ENCODE peak calls at places on chromosome 3, in ten cellular contexts. E, R, M, Q, F, P, Z, N, V and U are unnamed samples.

GRCh38 chr3:99114565-99115291 is 213.2 kb upstream of the DCBLD2 start:
- DNase-seq in E (peak; percentile 80), R (no peak), M (no peak), Q (no peak), F (no peak), P (no peak), Z (no peak), N (peak; percentile 17), V (no peak), U (no peak)

GRCh38 chr3:150216041-150216811 is 191.9 kb upstream of the TSC22D2 start:
- DNase-seq in E (peak; percentile 89), R (no peak), M (no peak), Q (no peak), F (no peak), P (no peak), Z (no peak), N (no peak), V (peak; percentile 53), U (peak; percentile 72)

GRCh38 chr3:135576786-135577185 is 388.7 kb upstream of the PPP2R3A start:
- DNase-seq in E (no peak), R (no peak), M (no peak), Q (no peak), F (no peak), P (no peak), Z (no peak), N (no peak), V (no peak), U (no peak)

GRCh38 chr3:38039899-38040261 is 872 bp downstream of the DLEC1 start:
- DNase-seq in E (peak; percentile 56), R (peak; percentile 45), M (no peak), Q (peak; percentile 38), F (peak; percentile 73), P (peak; percentile 45), Z (peak; percentile 60), N (peak; percentile 64), V (no peak), U (no peak)

GRCh38 chr3:55157736-55158135 is 229.9 kb upstream of the LRTM1 start:
- DNase-seq in E (peak; percentile 75), R (no peak), M (no peak), Q (no peak), F (no peak), P (no peak), Z (no peak), N (no peak), V (no peak), U (no peak)

GRCh38 chr3:55327131-55327920 is 159.8 kb downstream of the WNT5A start:
- DNase-seq in E (peak; percentile 74), R (no peak), M (no peak), Q (no peak), F (no peak), P (no peak), Z (no peak), N (no peak), V (no peak), U (no peak)

GRCh38 chr3:58532794-58533220 is 4.2 kb downstream of the ACOX2 start:
- DNase-seq in E (peak; percentile 78), R (peak; percentile 71), M (peak; percentile 44), Q (peak; percentile 71), F (peak; percentile 82), P (peak; percentile 72), Z (peak; percentile 75), N (peak; percentile 86), V (no peak), U (no peak)

GRCh38 chr3:149872589-149872988 is 59.6 kb downstream of the RNF13 start:
- DNase-seq in E (no peak), R (no peak), M (no peak), Q (no peak), F (no peak), P (no peak), Z (no peak), N (no peak), V (no peak), U (no peak)

GRCh38 chr3:52001443-52001974 is 5.8 kb upstream of the RPL29 start:
- DNase-seq in E (peak; percentile 69), R (peak; percentile 80), M (peak; percentile 47), Q (peak; percentile 75), F (peak; percentile 79), P (peak; percentile 85), Z (peak; percentile 83), N (peak; percentile 90), V (no peak), U (no peak)